ENCODE peak calls at places on chromosomes 12 and 14, in five cellular contexts. U, B, X, P and Y are unnamed samples.

GRCh38 chr14:100504372-100505078 is 82.7 kb downstream of the BEGAIN start:
- DNase-seq in X (no peak), B (no peak), U (no peak), P (no peak), Y (no peak)

GRCh38 chr14:50225974-50226297 is 5.4 kb downstream of the SOS2 start:
- DNase-seq in X (no peak), U (no peak), B (no peak), P (no peak), Y (peak)

GRCh38 chr14:99756796-99757195 is 36.4 kb upstream of the EML1 start:
- DNase-seq in X (no peak), U (peak), P (no peak), B (no peak), Y (no peak)

GRCh38 chr14:102957222-102957621 is 34.8 kb downstream of the AMN start:
- DNase-seq in U (no peak), B (no peak), X (no peak), P (no peak), Y (no peak)

GRCh38 chr12:44875417-44875953 is 630 bp downstream of the NELL2 start:
- DNase-seq in P (peak), X (no peak), B (no peak), U (peak), Y (no peak)

GRCh38 chr12:102504280-102504679 is 23.9 kb upstream of the IGF1 start:
- DNase-seq in U (no peak), B (no peak), X (no peak), P (no peak), Y (no peak)

GRCh38 chr12:19131020-19131431 is 1.5 kb downstream of the PLEKHA5 start:
- DNase-seq in U (no peak), B (peak), P (peak), X (no peak), Y (no peak)

GRCh38 chr12:121518656-121519055 is 62.2 kb downstream of the KDM2B start:
- DNase-seq in X (no peak), B (no peak), U (no peak), P (no peak), Y (no peak)

GRCh38 chr12:2844786-2845185 is 10.0 kb upstream of the NRIP2 start:
- DNase-seq in B (peak), U (no peak), X (no peak), P (no peak), Y (no peak)

GRCh38 chr14:104187121-104187889 is 48.9 kb downstream of the KIF26A start:
- DNase-seq in P (no peak), U (no peak), B (peak), X (no peak), Y (no peak)

GRCh38 chr14:95712398-95712797 is 1.5 kb downstream of the TCL1A start:
- DNase-seq in X (no peak), B (no peak), P (no peak), U (no peak), Y (no peak)

GRCh38 chr14:21965042-21965441 is 291.4 kb upstream of the OR4E1 start:
- DNase-seq in P (no peak), U (no peak), X (no peak), B (no peak), Y (no peak)
- H3K4me3 ChIP-seq in P (no peak), U (no peak), X (no peak), B (no peak), Y (no peak)

DNA sequence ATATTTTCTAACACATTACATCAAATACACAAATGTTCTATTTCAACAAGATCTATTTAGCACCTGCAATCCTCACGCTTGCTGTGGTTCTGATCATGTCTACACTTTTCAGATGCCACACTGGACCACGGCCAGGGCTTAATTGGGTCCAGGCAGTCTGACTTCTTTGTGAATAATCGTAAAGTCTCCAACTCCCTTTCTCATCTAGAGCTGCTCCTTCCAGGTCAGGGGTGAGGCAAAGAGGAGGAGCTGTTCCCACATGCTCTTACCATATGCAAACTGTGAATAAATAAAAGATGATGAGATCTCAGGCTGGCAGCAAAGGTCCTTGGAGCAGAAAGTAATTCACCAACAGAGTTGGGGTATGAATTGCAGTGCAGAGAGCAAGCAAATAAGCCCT is 316.6 kb downstream of the GLT1D1 start:
- DNase-seq in P (no peak), B (no peak), X (no peak), U (no peak), Y (no peak)
- TF ChIP-seq CTCF in P (no peak), B (no peak), X (no peak), U (no peak), Y (no peak)

GRCh38 chr12:52876371-52876770 is 27.6 kb upstream of the KRT78 start:
- DNase-seq in B (no peak), X (no peak), U (peak), P (no peak), Y (no peak)

GRCh38 chr12:52874573-52875435 is 26.0 kb upstream of the KRT78 start:
- DNase-seq in B (no peak), X (no peak), U (no peak), P (no peak), Y (no peak)

GRCh38 chr12:52877242-52877641 is 27.6 kb downstream of the KRT8 start:
- DNase-seq in B (no peak), P (no peak), X (no peak), U (no peak), Y (no peak)

GRCh38 chr12:52879394-52880351 is 25.2 kb downstream of the KRT8 start:
- DNase-seq in B (peak), X (no peak), P (peak), U (peak), Y (peak)

GRCh38 chr12:52878507-52879393 is 26.1 kb downstream of the KRT8 start:
- DNase-seq in U (no peak), X (no peak), B (no peak), P (no peak), Y (no peak)
- H3K4me3 ChIP-seq in U (no peak), X (peak), B (no peak), P (no peak), Y (no peak)

DNA sequence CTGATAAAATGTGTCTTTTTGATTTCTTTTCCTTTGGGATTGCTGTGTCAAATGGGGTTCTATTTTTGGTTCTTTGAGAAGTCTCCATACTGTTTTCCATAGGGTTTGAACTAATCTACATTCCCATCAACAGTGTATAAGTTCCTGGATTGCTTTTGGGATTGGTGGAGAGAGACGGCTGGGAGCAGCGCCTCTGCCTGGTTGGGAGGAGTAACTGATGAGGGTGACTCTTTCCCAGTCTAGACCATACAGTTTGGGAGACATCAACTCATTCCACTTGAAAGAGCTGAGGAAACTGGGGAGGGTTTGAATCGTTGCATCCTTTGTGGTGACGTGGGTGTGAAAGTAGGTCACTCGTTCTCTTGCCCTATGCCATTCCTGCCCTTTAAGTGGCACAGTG is 42.3 kb upstream of the KCNA1 start:
- DNase-seq in U (no peak), P (no peak), B (no peak), X (no peak), Y (no peak)
- TF ChIP-seq CTCF in U (no peak), P (no peak), B (no peak), X (no peak), Y (no peak)

DNA sequence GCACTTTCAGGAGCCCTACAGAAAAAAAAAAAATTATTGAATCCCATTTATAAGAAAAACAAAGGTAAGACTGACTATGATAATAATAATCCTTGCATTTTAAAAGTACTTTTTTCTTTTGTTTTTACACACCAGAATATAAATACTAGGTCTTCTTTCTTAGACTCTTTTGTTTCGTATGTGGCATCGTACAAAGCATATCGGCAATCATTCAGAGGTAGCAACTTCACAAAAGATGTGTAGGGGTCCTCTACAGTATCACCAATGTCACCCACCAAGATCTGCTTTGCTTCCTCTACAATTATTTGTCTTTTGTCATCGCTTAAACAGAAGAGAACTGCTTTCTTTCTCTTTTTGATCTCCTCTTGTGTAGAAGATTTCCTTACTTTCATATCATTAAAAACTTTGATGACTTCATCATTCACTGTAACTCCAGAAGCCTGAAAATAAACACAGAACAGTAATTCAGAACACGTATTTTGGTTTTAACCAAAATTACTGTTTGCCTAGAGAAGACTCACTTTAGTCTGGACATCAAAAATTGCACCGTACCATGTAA is 1.2 kb downstream of the CFL2 start:
- DNase-seq in P (no peak), X (no peak), U (no peak), B (no peak), Y (no peak)
- H3K4me3 ChIP-seq in P (peak), X (peak), U (peak), B (peak), Y (peak)

GRCh38 chr12:48956279-48957140 is 777 bp downstream of the ARF3 start:
- DNase-seq in B (peak), X (peak), U (peak), P (peak), Y (peak)
- TF ChIP-seq CTCF in B (no peak), X (no peak), U (no peak), P (no peak), Y (no peak)

GRCh38 chr14:75044322-75044721 is 6.9 kb downstream of the MLH3 start:
- DNase-seq in U (no peak), X (no peak), P (peak), B (peak), Y (no peak)
- H3K4me3 ChIP-seq in U (peak), X (no peak), P (peak), B (no peak), Y (no peak)